ENCODE peak calls at places on chromosome 2, in six cellular contexts. I is pancreas, E is transverse colon, P is AG04450, V is left ventricle myocardium inferior, Q is dorsolateral prefrontal cortex. T is an unnamed sample.

GRCh38 chr2:59182249-59182648 is 941.1 kb upstream of the FANCL start:
- DNase-seq in I (no peak), E (no peak), P (no peak), V (no peak), Q (no peak), T (peak)

GRCh38 chr2:58107803-58108710 is 61.5 kb downstream of the VRK2 start:
- DNase-seq in I (no peak), E (no peak), P (peak), V (no peak), Q (no peak), T (no peak)

GRCh38 chr2:60530228-60530627 is 23.2 kb downstream of the BCL11A start:
- DNase-seq in I (peak), E (peak), P (no peak), V (no peak), Q (no peak), T (no peak)

GRCh38 chr2:120798569-120799215 is 63.0 kb downstream of the GLI2 start:
- DNase-seq in I (no peak), E (no peak), P (no peak), V (no peak), Q (no peak), T (no peak)

GRCh38 chr2:215712850-215713230 is 277.0 kb upstream of the FN1 start:
- DNase-seq in I (no peak), E (no peak), P (no peak), V (no peak), Q (no peak), T (no peak)

GRCh38 chr2:235140801-235141081 is 188.9 kb downstream of the SH3BP4 start:
- DNase-seq in I (no peak), E (no peak), P (no peak), V (no peak), Q (no peak), T (no peak)

GRCh38 chr2:38907743-38908562 is 18.3 kb downstream of the ARHGEF33 start:
- DNase-seq in I (no peak), E (no peak), P (no peak), V (no peak), Q (no peak), T (no peak)

GRCh38 chr2:32061973-32062861 is 1.1 kb upstream of the SPAST start:
- DNase-seq in I (no peak), E (peak), P (no peak), V (peak), Q (no peak), T (no peak)

GRCh38 chr2:20622731-20623130 is 28.2 kb downstream of the HS1BP3 start:
- DNase-seq in I (no peak), E (peak), P (no peak), V (peak), Q (peak), T (no peak)

GRCh38 chr2:118668431-118669424 is 178.7 kb downstream of the EN1 start:
- DNase-seq in I (no peak), E (no peak), P (peak), V (no peak), Q (no peak), T (no peak)

GRCh38 chr2:241857041-241857541 is 1.6 kb downstream of the PDCD1 start:
- DNase-seq in I (peak), E (no peak), P (no peak), V (peak), Q (no peak), T (no peak)

GRCh38 chr2:156955701-156956100 is 301.8 kb upstream of the GALNT5 start:
- DNase-seq in I (no peak), E (no peak), P (no peak), V (no peak), Q (no peak), T (no peak)

GRCh38 chr2:241564596-241565411 is 6.3 kb downstream of the BOK start:
- DNase-seq in I (no peak), E (no peak), P (no peak), V (no peak), Q (peak), T (no peak)

GRCh38 chr2:189221811-189222210 is 42.2 kb upstream of the COL5A2 start:
- DNase-seq in I (no peak), E (no peak), P (no peak), V (no peak), Q (no peak), T (no peak)

GRCh38 chr2:1772868-1773267 is 28.6 kb upstream of the PXDN start:
- DNase-seq in I (no peak), E (no peak), P (no peak), V (no peak), Q (peak), T (no peak)

GRCh38 chr2:22958281-22958680 is 426.7 kb upstream of the KLHL29 start:
- DNase-seq in I (no peak), E (no peak), P (no peak), V (no peak), Q (no peak), T (no peak)

GRCh38 chr2:33242845-33243244 is 233.6 kb upstream of the RASGRP3 start:
- DNase-seq in I (no peak), E (no peak), P (peak), V (no peak), Q (no peak), T (no peak)

GRCh38 chr2:23624378-23624777 is 239.4 kb downstream of the KLHL29 start:
- DNase-seq in I (peak), E (no peak), P (no peak), V (no peak), Q (no peak), T (no peak)

GRCh38 chr2:85248741-85249524 is 78.9 kb downstream of the TGOLN2 start:
- DNase-seq in I (no peak), E (peak), P (peak), V (peak), Q (no peak), T (no peak)

GRCh38 chr2:128444816-128445532 is 126.3 kb upstream of the HS6ST1 start:
- DNase-seq in I (no peak), E (no peak), P (no peak), V (no peak), Q (no peak), T (no peak)

GRCh38 chr2:131154647-131155046 is 49.5 kb downstream of the PLEKHB2 start:
- DNase-seq in I (peak), E (no peak), P (no peak), V (no peak), Q (no peak), T (no peak)

GRCh38 chr2:33321236-33321731 is 155.2 kb upstream of the RASGRP3 start:
- DNase-seq in I (no peak), E (no peak), P (peak), V (no peak), Q (no peak), T (no peak)

GRCh38 chr2:46315103-46315890 is 18.1 kb downstream of the EPAS1 start:
- DNase-seq in I (peak), E (peak), P (peak), V (peak), Q (no peak), T (peak)

GRCh38 chr2:36701391-36701795 is 4.9 kb downstream of the VIT start:
- DNase-seq in I (no peak), E (no peak), P (no peak), V (no peak), Q (no peak), T (no peak)

GRCh38 chr2:140895378-140895777 is 1235.4 kb downstream of the LRP1B start:
- DNase-seq in I (no peak), E (no peak), P (no peak), V (no peak), Q (no peak), T (no peak)

GRCh38 chr2:128369626-128370467 is 51.2 kb upstream of the HS6ST1 start:
- DNase-seq in I (no peak), E (no peak), P (no peak), V (no peak), Q (no peak), T (no peak)

GRCh38 chr2:28545590-28546195 is 49.8 kb downstream of the PLB1 start:
- DNase-seq in I (no peak), E (peak), P (no peak), V (no peak), Q (no peak), T (no peak)

GRCh38 chr2:20592106-20593071 is 58.5 kb downstream of the HS1BP3 start:
- DNase-seq in I (no peak), E (peak), P (no peak), V (no peak), Q (peak), T (no peak)

GRCh38 chr2:75424936-75425619 is 135.7 kb downstream of the EVA1A start:
- DNase-seq in I (no peak), E (no peak), P (no peak), V (no peak), Q (no peak), T (no peak)

GRCh38 chr2:239674981-239675855 is 274.4 kb upstream of the HDAC4 start:
- DNase-seq in I (no peak), E (no peak), P (no peak), V (no peak), Q (no peak), T (no peak)

GRCh38 chr2:27804146-27804545 is 32.6 kb downstream of the MRPL33 start:
- DNase-seq in I (no peak), E (no peak), P (peak), V (no peak), Q (no peak), T (no peak)

GRCh38 chr2:197324801-197325200 is 14.2 kb upstream of the ANKRD44 start:
- DNase-seq in I (no peak), E (no peak), P (no peak), V (no peak), Q (no peak), T (no peak)

GRCh38 chr2:165793161-165793778 is 777 bp downstream of the GALNT3 start:
- DNase-seq in I (peak), E (peak), P (no peak), V (no peak), Q (no peak), T (no peak)
- H3K27ac ChIP-seq in I (peak), E (peak), P (no peak), V (no peak), Q (no peak), T (no peak)

GRCh38 chr2:109399061-109399460 is 214.7 kb downstream of the SEPTIN10 start:
- DNase-seq in I (no peak), E (no peak), P (no peak), V (no peak), Q (no peak), T (no peak)

GRCh38 chr2:109397883-109398282 is 215.9 kb downstream of the SEPTIN10 start:
- DNase-seq in I (no peak), E (no peak), P (no peak), V (no peak), Q (no peak), T (no peak)

GRCh38 chr2:109398616-109399015 is 215.2 kb downstream of the SEPTIN10 start:
- DNase-seq in I (no peak), E (no peak), P (no peak), V (no peak), Q (no peak), T (no peak)

GRCh38 chr2:109395487-109396337 is 218.1 kb downstream of the SEPTIN10 start:
- DNase-seq in I (no peak), E (peak), P (no peak), V (no peak), Q (no peak), T (no peak)

DNA sequence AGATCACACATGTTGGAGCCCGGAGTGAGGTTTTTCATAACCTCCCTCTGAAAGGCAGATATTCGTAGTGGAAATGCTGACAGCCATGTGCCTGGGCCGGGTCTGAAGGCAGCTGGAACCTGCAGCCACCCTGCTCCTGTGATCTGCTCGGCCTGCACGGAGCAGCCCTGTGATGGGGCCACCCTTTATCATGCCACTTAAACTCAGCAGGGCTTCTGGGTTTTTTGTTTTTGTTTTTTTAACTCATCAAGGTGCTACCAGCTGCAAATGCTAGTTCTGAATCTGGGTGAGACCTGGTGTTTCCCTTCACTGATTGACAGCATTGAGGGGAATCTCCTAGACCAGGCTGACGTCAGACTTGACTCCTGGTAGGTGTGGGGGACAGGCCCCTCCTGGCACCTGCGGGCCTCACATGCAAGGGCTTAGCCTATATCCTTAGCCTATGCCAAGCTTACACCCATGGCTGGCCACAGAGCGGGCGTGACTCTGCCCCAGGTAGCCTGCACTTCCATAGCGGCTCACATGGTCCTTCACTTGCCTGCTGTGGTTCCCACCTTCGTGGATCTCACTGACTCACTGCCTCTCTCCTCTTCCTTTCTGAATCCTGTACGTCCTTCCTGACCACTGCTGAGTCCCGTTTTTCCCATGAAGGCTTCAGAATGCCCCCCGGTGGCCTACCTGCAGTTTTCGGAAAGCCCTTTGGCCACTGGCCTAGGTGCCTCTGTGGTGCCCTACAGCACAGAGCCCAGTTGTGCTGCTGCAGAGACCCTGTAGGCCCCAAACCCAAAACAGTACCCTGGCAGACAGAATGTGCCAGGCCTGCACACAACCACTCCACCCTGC is 217.2 kb downstream of the SEPTIN10 start:
- DNase-seq in I (no peak), E (no peak), P (no peak), V (no peak), Q (no peak), T (no peak)
- H3K27ac ChIP-seq in I (no peak), E (no peak), P (no peak), V (no peak), Q (no peak), T (no peak)

GRCh38 chr2:98715812-98716451 is 15.0 kb downstream of the MGAT4A start:
- DNase-seq in I (no peak), E (no peak), P (no peak), V (no peak), Q (no peak), T (no peak)
- H3K27ac ChIP-seq in I (no peak), E (no peak), P (no peak), V (no peak), Q (no peak), T (no peak)

DNA sequence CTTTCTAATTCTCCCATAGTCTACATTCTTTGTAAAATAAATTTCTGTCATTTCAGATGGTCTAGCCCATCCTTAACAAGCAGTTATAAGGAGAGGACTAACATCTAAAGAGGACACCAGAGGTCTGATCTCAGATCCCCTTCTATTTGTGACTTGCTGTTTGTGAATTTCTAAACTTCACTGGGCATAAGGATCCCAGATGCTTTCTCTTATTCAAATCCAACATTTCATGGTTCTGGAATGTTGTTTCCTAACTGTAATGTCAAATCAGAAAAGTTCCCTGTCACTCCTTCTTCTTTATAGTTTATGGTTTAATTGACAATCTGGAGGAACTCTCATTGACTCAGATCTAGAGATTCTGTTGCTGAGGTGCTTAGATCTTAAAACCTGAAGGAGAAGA is 430.2 kb downstream of the MEIS1 start:
- DNase-seq in I (no peak), E (no peak), P (no peak), V (no peak), Q (no peak), T (no peak)
- H3K27ac ChIP-seq in I (no peak), E (peak), P (no peak), V (no peak), Q (no peak), T (no peak)

GRCh38 chr2:101963198-101963597 is 28.6 kb upstream of the IL1R2 start:
- DNase-seq in I (no peak), E (no peak), P (no peak), V (no peak), Q (no peak), T (no peak)

GRCh38 chr2:101958071-101958470 is 33.7 kb upstream of the IL1R2 start:
- DNase-seq in I (no peak), E (no peak), P (no peak), V (no peak), Q (no peak), T (no peak)

GRCh38 chr2:101960903-101961286 is 30.9 kb upstream of the IL1R2 start:
- DNase-seq in I (no peak), E (no peak), P (no peak), V (no peak), Q (no peak), T (no peak)

GRCh38 chr2:101961287-101962242 is 30.2 kb upstream of the IL1R2 start:
- DNase-seq in I (no peak), E (peak), P (peak), V (peak), Q (peak), T (peak)

DNA sequence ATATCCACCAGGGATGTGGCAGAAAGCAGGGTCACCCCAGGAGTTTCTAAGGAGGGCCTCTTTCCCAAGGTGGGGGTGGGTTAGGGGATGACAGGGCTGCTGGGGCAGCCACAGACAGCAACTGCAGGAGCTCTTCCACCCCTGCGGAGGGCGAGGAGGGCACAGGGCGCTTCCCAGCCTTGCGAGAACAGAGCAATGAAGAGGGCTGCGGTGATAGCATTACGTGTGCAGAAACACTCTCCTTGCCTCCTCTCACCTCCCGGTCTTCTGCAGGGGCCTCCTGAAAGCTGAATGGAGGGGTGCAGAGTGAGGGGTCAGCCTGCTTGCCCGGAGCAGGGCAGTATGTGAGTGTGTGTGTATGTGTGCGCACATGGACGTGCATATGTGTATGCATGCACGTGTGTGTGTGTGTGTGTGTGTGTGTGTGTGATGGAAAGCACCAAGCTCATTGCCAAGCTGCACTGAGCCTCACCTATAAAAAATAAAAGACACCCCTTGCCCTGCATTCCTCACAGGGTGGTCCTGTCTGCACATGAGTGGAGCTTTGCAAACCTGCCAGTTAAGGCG is 29.4 kb upstream of the IL1R2 start:
- DNase-seq in I (no peak), E (no peak), P (no peak), V (no peak), Q (no peak), T (no peak)
- H3K27ac ChIP-seq in I (no peak), E (peak), P (peak), V (peak), Q (no peak), T (no peak)

T was measured in caudate nucleus.